ENCODE peak calls at places on chromosomes 12 and 14, in eight cellular contexts. B, C, S, Q, D, Z, Y and T are unnamed samples.

GRCh38 chr12:22974865-22975264 is 349.9 kb downstream of the ETNK1 start:
- ATAC-seq in Y (peak; percentile 72), D (peak; percentile 45), Q (no peak), S (no peak), C (peak; percentile 76), B (no peak), Z (no peak), T (no peak)

GRCh38 chr12:6780573-6780972 is 8.3 kb downstream of the LAG3 start:
- ATAC-seq in B (no peak), S (no peak), Y (no peak), D (no peak), Z (no peak), Q (no peak), C (no peak), T (no peak)

GRCh38 chr12:13538136-13538535 is 341.6 kb downstream of the EMP1 start:
- ATAC-seq in Y (no peak), S (no peak), Z (no peak), D (no peak), C (no peak), B (no peak), Q (no peak), T (no peak)

GRCh38 chr12:16076553-16076952 is 165.4 kb downstream of the DERA start:
- ATAC-seq in Q (peak; percentile 92), B (peak; percentile 36), C (no peak), Y (no peak), Z (peak; percentile 22), S (no peak), D (peak; percentile 64), T (no peak)

GRCh38 chr12:122840580-122841513 is 5.6 kb downstream of the HIP1R start:
- ATAC-seq in B (no peak), D (peak; percentile 42), Y (no peak), Q (no peak), S (no peak), Z (peak; percentile 12), C (peak; percentile 70), T (no peak)

GRCh38 chr14:98926151-98926550 is 345.8 kb downstream of the BCL11B start:
- ATAC-seq in Z (no peak), B (peak; percentile 83), D (no peak), Y (no peak), C (no peak), S (no peak), Q (no peak), T (no peak)

GRCh38 chr12:73072214-73072613 is 800.0 kb downstream of the TRHDE start:
- ATAC-seq in Q (no peak), C (no peak), S (no peak), B (no peak), Z (no peak), D (no peak), Y (no peak), T (no peak)

GRCh38 chr12:57058454-57058853 is 8.5 kb upstream of the MYO1A start:
- ATAC-seq in S (no peak), Y (no peak), Z (no peak), Q (no peak), C (no peak), D (no peak), B (no peak), T (no peak)

GRCh38 chr12:89117448-89118034 is 234.8 kb downstream of the DUSP6 start:
- ATAC-seq in C (peak; percentile 98), S (peak; percentile 26), Q (no peak), D (peak; percentile 97), B (no peak), Y (no peak), Z (peak; percentile 39), T (no peak)

GRCh38 chr12:39685854-39686608 is 66.4 kb upstream of the ABCD2 start:
- ATAC-seq in D (no peak), Y (no peak), Q (no peak), B (peak; percentile 51), Z (no peak), S (no peak), C (no peak), T (no peak)

GRCh38 chr14:73800970-73801515 is 50.6 kb upstream of the PTGR2 start:
- ATAC-seq in Y (no peak), D (no peak), S (no peak), Q (no peak), Z (no peak), B (no peak), C (no peak), T (no peak)

GRCh38 chr14:64035143-64035542 is 182.3 kb downstream of the SYNE2 start:
- ATAC-seq in Y (peak; percentile 84), C (no peak), Z (no peak), Q (no peak), D (no peak), S (no peak), B (no peak), T (peak; percentile 68)

GRCh38 chr12:123431951-123432886 is 4.3 kb downstream of the RILPL2 start:
- ATAC-seq in Y (no peak), Q (no peak), Z (no peak), S (no peak), B (peak; percentile 54), D (no peak), C (no peak), T (no peak)

GRCh38 chr14:34223302-34224150 is 238.5 kb downstream of the SPTSSA start:
- ATAC-seq in Y (no peak), Z (no peak), S (no peak), Q (no peak), B (no peak), C (no peak), D (no peak), T (no peak)

GRCh38 chr14:58215191-58215914 is 15.4 kb downstream of the ACTR10 start:
- ATAC-seq in S (no peak), D (no peak), Y (no peak), Z (no peak), B (no peak), C (no peak), Q (no peak), T (no peak)

GRCh38 chr14:20440882-20441281 is 4.9 kb upstream of the KLHL33 start:
- ATAC-seq in S (no peak), Z (no peak), D (no peak), C (no peak), B (peak; percentile 99), Q (peak; percentile 22), Y (no peak), T (no peak)

GRCh38 chr14:36271222-36271621 is 49.2 kb downstream of the MBIP start:
- ATAC-seq in C (no peak), Q (no peak), Z (no peak), Y (no peak), B (no peak), S (no peak), D (no peak), T (no peak)

GRCh38 chr12:15152864-15153263 is 68.4 kb downstream of the RERG start:
- ATAC-seq in S (peak; percentile 49), Y (peak; percentile 54), Q (no peak), D (peak; percentile 24), C (peak; percentile 83), Z (peak; percentile 61), B (no peak), T (peak; percentile 45)

GRCh38 chr14:98946995-98947394 is 325.0 kb downstream of the BCL11B start:
- ATAC-seq in B (no peak), Q (no peak), Y (no peak), Z (peak; percentile 45), C (no peak), D (no peak), S (peak; percentile 89), T (peak; percentile 56)

GRCh38 chr12:116324684-116325664 is 47.5 kb upstream of the MED13L start:
- ATAC-seq in Z (no peak), S (no peak), Y (no peak), B (peak; percentile 81), C (no peak), Q (no peak), D (no peak), T (no peak)

GRCh38 chr12:71240941-71241340 is 83.1 kb upstream of the TSPAN8 start:
- ATAC-seq in B (no peak), S (no peak), C (no peak), Z (no peak), D (no peak), Q (no peak), Y (no peak), T (no peak)

GRCh38 chr14:92719421-92719820 is 29.0 kb downstream of the LGMN start:
- ATAC-seq in S (peak; percentile 48), Q (no peak), Y (peak; percentile 79), C (no peak), B (no peak), D (peak; percentile 3), Z (no peak), T (peak; percentile 53)

GRCh38 chr12:107805488-107806180 is 31.1 kb downstream of the ASCL4 start:
- ATAC-seq in C (no peak), Q (no peak), Z (no peak), D (no peak), B (no peak), S (no peak), Y (no peak), T (no peak)

GRCh38 chr12:69141074-69141473 is 98.3 kb upstream of the CPSF6 start:
- ATAC-seq in Y (no peak), S (no peak), D (no peak), C (no peak), Z (no peak), B (no peak), Q (no peak), T (no peak)

GRCh38 chr12:112285600-112286401 is 96.4 kb downstream of the HECTD4 start:
- ATAC-seq in Q (peak; percentile 87), B (no peak), Z (no peak), Y (no peak), D (no peak), C (no peak), S (no peak), T (no peak)

GRCh38 chr12:112282920-112283319 is 99.3 kb downstream of the HECTD4 start:
- ATAC-seq in Y (no peak), B (no peak), Z (no peak), D (no peak), S (no peak), C (no peak), Q (no peak), T (no peak)

GRCh38 chr12:112288638-112289037 is 93.6 kb downstream of the HECTD4 start:
- ATAC-seq in D (no peak), Q (no peak), C (no peak), Z (no peak), B (no peak), S (no peak), Y (no peak), T (no peak)

GRCh38 chr12:112283541-112283940 is 98.7 kb downstream of the HECTD4 start:
- ATAC-seq in D (no peak), C (no peak), S (no peak), Y (peak; percentile 17), Z (peak; percentile 72), B (no peak), Q (no peak), T (no peak)
- H3K4me3 ChIP-seq in D (no peak overlapping the region), C (no peak overlapping the region), S (no peak overlapping the region), Y (no peak overlapping the region), Z (no peak overlapping the region), B (no peak overlapping the region), Q (no peak overlapping the region), T (no peak overlapping the region)

GRCh38 chr12:51941011-51941561 is 10.4 kb upstream of the ACVR1B start:
- ATAC-seq in Y (peak; percentile 88), D (no peak), C (no peak), S (peak; percentile 43), B (no peak), Z (peak; percentile 64), Q (peak; percentile 32), T (no peak)
- H3K4me3 ChIP-seq in Y (no peak overlapping the region), D (no peak overlapping the region), C (no peak overlapping the region), S (no peak overlapping the region), B (no peak overlapping the region), Z (no peak overlapping the region), Q (no peak overlapping the region), T (no peak overlapping the region)

GRCh38 chr14:32074887-32075572 is 2.1 kb upstream of the ARHGAP5 start:
- ATAC-seq in B (no peak), Q (no peak), Z (no peak), D (no peak), C (no peak), Y (no peak), S (no peak), T (no peak)
- H3K4me3 ChIP-seq in B (no peak overlapping the region), Q (peak overlapping the region; percentile 99), Z (peak overlapping the region; percentile 91), D (peak overlapping the region; percentile 79), C (peak overlapping the region; percentile 95), Y (no peak overlapping the region), S (peak overlapping the region; percentile 95), T (peak overlapping the region; percentile 96)

GRCh38 chr12:53752651-53753050 is 872 bp upstream of the CISTR start:
- ATAC-seq in S (no peak), D (no peak), Z (no peak), Y (no peak), C (no peak), B (no peak), Q (no peak), T (no peak)
- H3K4me3 ChIP-seq in S (no peak overlapping the region), D (no peak overlapping the region), Z (no peak overlapping the region), Y (no peak overlapping the region), C (no peak overlapping the region), B (no peak overlapping the region), Q (no peak overlapping the region), T (no peak overlapping the region)